ENCODE peak calls at places on chromosomes 12 and 14, in eight cellular contexts. One of them, this sample, is unnamed. For H3K4me1, the result is how much of the 10 kb centered on the place peaks cover.

GRCh38 chr12:60539592-60539991 is 943.8 kb downstream of the SLC16A7 start:
- DNase-seq in gastrocnemius medialis: no peak
- DNase-seq in CD8-positive, alpha-beta T cell: no peak
- DNase-seq in tibial artery: no peak
- DNase-seq in Panc1: no peak
- DNase-seq in A549: no peak
- DNase-seq in tibial nerve: no peak
- DNase-seq in suprapubic skin: no peak
- DNase-seq in this sample: no peak

GRCh38 chr14:69055125-69055524 is 76.0 kb upstream of the ACTN1 start:
- DNase-seq in CD8-positive, alpha-beta T cell: no peak
- DNase-seq in tibial nerve: no peak
- DNase-seq in gastrocnemius medialis: no peak
- DNase-seq in A549: no peak
- DNase-seq in tibial artery: no peak
- DNase-seq in suprapubic skin: no peak
- DNase-seq in Panc1: no peak
- DNase-seq in this sample: no peak

GRCh38 chr12:68565391-68565903 is 45.3 kb upstream of the RAP1B start:
- DNase-seq in suprapubic skin: no peak
- DNase-seq in tibial artery: no peak
- DNase-seq in Panc1: peak
- DNase-seq in A549: no peak
- DNase-seq in tibial nerve: no peak
- DNase-seq in CD8-positive, alpha-beta T cell: no peak
- DNase-seq in gastrocnemius medialis: no peak
- DNase-seq in this sample: no peak

GRCh38 chr12:52847335-52848102 is 1.3 kb downstream of the KRT78 start:
- DNase-seq in tibial artery: no peak
- DNase-seq in CD8-positive, alpha-beta T cell: no peak
- DNase-seq in tibial nerve: no peak
- DNase-seq in suprapubic skin: no peak
- DNase-seq in gastrocnemius medialis: no peak
- DNase-seq in Panc1: no peak
- DNase-seq in A549: no peak
- DNase-seq in this sample: no peak

GRCh38 chr14:24343795-24344660 is 4.2 kb upstream of the RIPK3 start:
- DNase-seq in CD8-positive, alpha-beta T cell: no peak
- DNase-seq in tibial nerve: no peak
- DNase-seq in Panc1: no peak
- DNase-seq in gastrocnemius medialis: no peak
- DNase-seq in suprapubic skin: no peak
- DNase-seq in A549: no peak
- DNase-seq in tibial artery: no peak
- DNase-seq in this sample: no peak

GRCh38 chr12:13727707-13728147 is 253.7 kb downstream of the GRIN2B start:
- DNase-seq in CD8-positive, alpha-beta T cell: no peak
- DNase-seq in suprapubic skin: no peak
- DNase-seq in gastrocnemius medialis: no peak
- DNase-seq in A549: no peak
- DNase-seq in Panc1: no peak
- DNase-seq in tibial artery: no peak
- DNase-seq in tibial nerve: no peak
- DNase-seq in this sample: no peak

GRCh38 chr14:96626916-96627315 is 124.7 kb downstream of the PAPOLA start:
- DNase-seq in A549: no peak
- DNase-seq in tibial artery: peak
- DNase-seq in suprapubic skin: peak
- DNase-seq in tibial nerve: no peak
- DNase-seq in Panc1: no peak
- DNase-seq in CD8-positive, alpha-beta T cell: no peak
- DNase-seq in gastrocnemius medialis: no peak
- DNase-seq in this sample: no peak

GRCh38 chr14:53847881-53848280 is 108.7 kb downstream of the BMP4 start:
- DNase-seq in CD8-positive, alpha-beta T cell: no peak
- DNase-seq in gastrocnemius medialis: no peak
- DNase-seq in tibial nerve: no peak
- DNase-seq in Panc1: no peak
- DNase-seq in tibial artery: no peak
- DNase-seq in A549: no peak
- DNase-seq in suprapubic skin: no peak
- DNase-seq in this sample: no peak

GRCh38 chr14:61280526-61281185 is 482 bp downstream of the TMEM30B start:
- DNase-seq in CD8-positive, alpha-beta T cell: peak
- DNase-seq in gastrocnemius medialis: peak
- DNase-seq in Panc1: no peak
- DNase-seq in tibial nerve: peak
- DNase-seq in A549: peak
- DNase-seq in tibial artery: peak
- DNase-seq in suprapubic skin: peak
- DNase-seq in this sample: peak

GRCh38 chr14:101251812-101252442 is 309.4 kb upstream of the DIO3 start:
- DNase-seq in tibial artery: no peak
- DNase-seq in tibial nerve: no peak
- DNase-seq in CD8-positive, alpha-beta T cell: no peak
- DNase-seq in Panc1: no peak
- DNase-seq in suprapubic skin: no peak
- DNase-seq in gastrocnemius medialis: no peak
- DNase-seq in A549: no peak
- DNase-seq in this sample: no peak

GRCh38 chr12:12008931-12009611 is 61.7 kb upstream of the BCL2L14 start:
- DNase-seq in A549: no peak
- DNase-seq in Panc1: no peak
- DNase-seq in tibial nerve: no peak
- DNase-seq in CD8-positive, alpha-beta T cell: peak
- DNase-seq in gastrocnemius medialis: no peak
- DNase-seq in suprapubic skin: no peak
- DNase-seq in tibial artery: no peak
- DNase-seq in this sample: no peak

GRCh38 chr12:101076940-101077351 is 133.1 kb downstream of the SLC5A8 start:
- DNase-seq in CD8-positive, alpha-beta T cell: no peak
- DNase-seq in A549: no peak
- DNase-seq in Panc1: no peak
- DNase-seq in gastrocnemius medialis: no peak
- DNase-seq in tibial artery: no peak
- DNase-seq in suprapubic skin: no peak
- DNase-seq in tibial nerve: no peak
- DNase-seq in this sample: no peak

GRCh38 chr14:71062581-71063303 is 155.5 kb downstream of the PCNX1 start:
- DNase-seq in suprapubic skin: no peak
- DNase-seq in A549: no peak
- DNase-seq in tibial nerve: no peak
- DNase-seq in tibial artery: no peak
- DNase-seq in Panc1: no peak
- DNase-seq in gastrocnemius medialis: no peak
- DNase-seq in CD8-positive, alpha-beta T cell: no peak
- DNase-seq in this sample: no peak

GRCh38 chr12:1804545-1805332 is 15.6 kb upstream of the LRTM2 start:
- DNase-seq in tibial nerve: peak
- DNase-seq in tibial artery: peak
- DNase-seq in suprapubic skin: peak
- DNase-seq in CD8-positive, alpha-beta T cell: peak
- DNase-seq in A549: peak
- DNase-seq in Panc1: no peak
- DNase-seq in gastrocnemius medialis: peak
- DNase-seq in this sample: peak

GRCh38 chr14:60204104-60204842 is 39.1 kb upstream of the DHRS7 start:
- DNase-seq in tibial nerve: no peak
- DNase-seq in suprapubic skin: no peak
- DNase-seq in A549: no peak
- DNase-seq in CD8-positive, alpha-beta T cell: no peak
- DNase-seq in tibial artery: no peak
- DNase-seq in gastrocnemius medialis: no peak
- DNase-seq in Panc1: no peak
- DNase-seq in this sample: no peak

GRCh38 chr12:56591111-56591510 is 39.0 kb downstream of the BAZ2A start:
- DNase-seq in Panc1: no peak
- DNase-seq in suprapubic skin: no peak
- DNase-seq in CD8-positive, alpha-beta T cell: no peak
- DNase-seq in tibial nerve: no peak
- DNase-seq in gastrocnemius medialis: no peak
- DNase-seq in A549: no peak
- DNase-seq in tibial artery: no peak
- DNase-seq in this sample: no peak

GRCh38 chr14:100341301-100342031 is 18.3 kb downstream of the SLC25A47 start:
- DNase-seq in CD8-positive, alpha-beta T cell: no peak
- DNase-seq in gastrocnemius medialis: peak
- DNase-seq in A549: peak
- DNase-seq in Panc1: no peak
- DNase-seq in suprapubic skin: peak
- DNase-seq in tibial artery: peak
- DNase-seq in tibial nerve: peak
- DNase-seq in this sample: peak

GRCh38 chr12:82593901-82594396 is 92.8 kb upstream of the TMTC2 start:
- DNase-seq in suprapubic skin: no peak
- DNase-seq in tibial nerve: no peak
- DNase-seq in Panc1: no peak
- DNase-seq in gastrocnemius medialis: no peak
- DNase-seq in tibial artery: no peak
- DNase-seq in CD8-positive, alpha-beta T cell: no peak
- DNase-seq in A549: no peak
- DNase-seq in this sample: no peak

GRCh38 chr14:103905861-103906456 is 22.3 kb upstream of the TDRD9 start:
- DNase-seq in tibial artery: no peak
- DNase-seq in gastrocnemius medialis: no peak
- DNase-seq in Panc1: no peak
- DNase-seq in tibial nerve: no peak
- DNase-seq in A549: no peak
- DNase-seq in CD8-positive, alpha-beta T cell: peak
- DNase-seq in suprapubic skin: no peak
- DNase-seq in this sample: no peak

GRCh38 chr12:3950714-3951320 is 77.6 kb upstream of the PARP11 start:
- DNase-seq in A549: no peak
- DNase-seq in suprapubic skin: no peak
- DNase-seq in CD8-positive, alpha-beta T cell: peak
- DNase-seq in tibial artery: no peak
- DNase-seq in gastrocnemius medialis: no peak
- DNase-seq in tibial nerve: no peak
- DNase-seq in Panc1: no peak
- DNase-seq in this sample: no peak
- H3K4me1 ChIP-seq in A549: under half
- H3K4me1 ChIP-seq in suprapubic skin: under half
- H3K4me1 ChIP-seq in CD8-positive, alpha-beta T cell: half or more
- H3K4me1 ChIP-seq in tibial artery: under half
- H3K4me1 ChIP-seq in gastrocnemius medialis: under half
- H3K4me1 ChIP-seq in tibial nerve: under half
- H3K4me1 ChIP-seq in Panc1: under half
- H3K4me1 ChIP-seq in this sample: under half

GRCh38 chr12:114478891-114479290 is 72.9 kb upstream of the TBX5 start:
- DNase-seq in tibial nerve: no peak
- DNase-seq in suprapubic skin: no peak
- DNase-seq in CD8-positive, alpha-beta T cell: no peak
- DNase-seq in tibial artery: no peak
- DNase-seq in A549: no peak
- DNase-seq in gastrocnemius medialis: no peak
- DNase-seq in Panc1: no peak
- DNase-seq in this sample: no peak

GRCh38 chr12:114481200-114481535 is 75.2 kb upstream of the TBX5 start:
- DNase-seq in gastrocnemius medialis: no peak
- DNase-seq in suprapubic skin: no peak
- DNase-seq in Panc1: no peak
- DNase-seq in A549: no peak
- DNase-seq in tibial artery: no peak
- DNase-seq in tibial nerve: no peak
- DNase-seq in CD8-positive, alpha-beta T cell: no peak
- DNase-seq in this sample: no peak

GRCh38 chr12:114479831-114480230 is 73.9 kb upstream of the TBX5 start:
- DNase-seq in Panc1: no peak
- DNase-seq in A549: no peak
- DNase-seq in tibial artery: no peak
- DNase-seq in gastrocnemius medialis: no peak
- DNase-seq in suprapubic skin: no peak
- DNase-seq in tibial nerve: no peak
- DNase-seq in CD8-positive, alpha-beta T cell: no peak
- DNase-seq in this sample: no peak

GRCh38 chr12:114483996-114484395 is 78.1 kb upstream of the TBX5 start:
- DNase-seq in gastrocnemius medialis: no peak
- DNase-seq in tibial artery: no peak
- DNase-seq in tibial nerve: no peak
- DNase-seq in A549: no peak
- DNase-seq in suprapubic skin: no peak
- DNase-seq in CD8-positive, alpha-beta T cell: no peak
- DNase-seq in Panc1: no peak
- DNase-seq in this sample: no peak

GRCh38 chr12:114480309-114481199 is 74.6 kb upstream of the TBX5 start:
- DNase-seq in suprapubic skin: no peak
- DNase-seq in Panc1: no peak
- DNase-seq in tibial artery: no peak
- DNase-seq in A549: no peak
- DNase-seq in tibial nerve: no peak
- DNase-seq in CD8-positive, alpha-beta T cell: no peak
- DNase-seq in gastrocnemius medialis: no peak
- DNase-seq in this sample: no peak
- H3K4me3 ChIP-seq in suprapubic skin: peak
- H3K4me3 ChIP-seq in Panc1: peak
- H3K4me3 ChIP-seq in tibial artery: peak
- H3K4me3 ChIP-seq in A549: peak
- H3K4me3 ChIP-seq in tibial nerve: peak
- H3K4me3 ChIP-seq in CD8-positive, alpha-beta T cell: peak
- H3K4me3 ChIP-seq in gastrocnemius medialis: peak
- H3K4me3 ChIP-seq in this sample: peak

GRCh38 chr14:75011356-75012097 is 8.8 kb downstream of the EIF2B2 start:
- DNase-seq in gastrocnemius medialis: no peak
- DNase-seq in Panc1: no peak
- DNase-seq in CD8-positive, alpha-beta T cell: no peak
- DNase-seq in suprapubic skin: no peak
- DNase-seq in A549: no peak
- DNase-seq in tibial nerve: no peak
- DNase-seq in tibial artery: no peak
- DNase-seq in this sample: no peak
- TF ChIP-seq CTCF in gastrocnemius medialis: no peak
- TF ChIP-seq CTCF in Panc1: no peak
- TF ChIP-seq CTCF in CD8-positive, alpha-beta T cell: no peak
- TF ChIP-seq CTCF in suprapubic skin: no peak
- TF ChIP-seq CTCF in A549: no peak
- TF ChIP-seq CTCF in tibial nerve: no peak
- TF ChIP-seq CTCF in tibial artery: no peak
- TF ChIP-seq CTCF in this sample: no peak

DNA sequence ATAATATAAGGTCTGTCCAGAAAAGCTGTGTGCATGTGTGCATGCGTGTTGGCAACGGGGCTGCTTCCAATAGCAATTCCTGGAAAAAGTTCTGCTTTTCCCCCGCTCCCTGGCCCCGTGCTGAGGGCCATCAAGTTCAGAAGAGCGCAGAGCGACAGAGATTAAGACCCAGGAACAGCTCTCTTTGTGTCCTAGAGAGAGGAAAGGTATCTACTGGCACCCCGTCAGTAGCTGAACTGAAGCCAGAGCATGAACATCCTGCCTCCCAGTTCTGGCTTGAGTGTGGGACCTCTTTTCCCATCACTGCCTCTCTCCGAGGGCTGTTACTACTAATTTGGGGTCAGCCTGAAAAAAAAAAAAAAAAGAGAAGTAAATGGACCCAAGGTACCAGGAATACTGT is 15.5 kb downstream of the HDAC7 start:
- DNase-seq in suprapubic skin: no peak
- DNase-seq in CD8-positive, alpha-beta T cell: no peak
- DNase-seq in A549: no peak
- DNase-seq in tibial artery: no peak
- DNase-seq in gastrocnemius medialis: no peak
- DNase-seq in tibial nerve: no peak
- DNase-seq in Panc1: no peak
- DNase-seq in this sample: no peak
- H3K4me1 ChIP-seq in suprapubic skin: half or more
- H3K4me1 ChIP-seq in CD8-positive, alpha-beta T cell: half or more
- H3K4me1 ChIP-seq in A549: under half
- H3K4me1 ChIP-seq in tibial artery: under half
- H3K4me1 ChIP-seq in gastrocnemius medialis: half or more
- H3K4me1 ChIP-seq in tibial nerve: half or more
- H3K4me1 ChIP-seq in Panc1: half or more
- H3K4me1 ChIP-seq in this sample: under half

GRCh38 chr12:7961395-7962188 is 25.6 kb upstream of the SLC2A3 start:
- DNase-seq in gastrocnemius medialis: no peak
- DNase-seq in Panc1: no peak
- DNase-seq in tibial nerve: no peak
- DNase-seq in A549: no peak
- DNase-seq in CD8-positive, alpha-beta T cell: no peak
- DNase-seq in suprapubic skin: no peak
- DNase-seq in tibial artery: no peak
- DNase-seq in this sample: no peak
- H3K4me3 ChIP-seq in gastrocnemius medialis: peak
- H3K4me3 ChIP-seq in Panc1: no peak
- H3K4me3 ChIP-seq in tibial nerve: peak
- H3K4me3 ChIP-seq in A549: peak
- H3K4me3 ChIP-seq in CD8-positive, alpha-beta T cell: peak
- H3K4me3 ChIP-seq in suprapubic skin: peak
- H3K4me3 ChIP-seq in tibial artery: peak
- H3K4me3 ChIP-seq in this sample: no peak

This sample was measured in right atrium auricular region.